ENCODE peak calls at places on chromosomes 5 and 9, in four cellular contexts. C is NCI-H2081 treated with DMSO at 0.1 percent for 48 hours, V is Calu3, B is DMS53. T is an unnamed sample.

GRCh38 chr5:169763437-169764301 is 126.6 kb downstream of the DOCK2 start:
- DNase-seq in C (no peak), V (no peak), B (no peak), T (no peak)

GRCh38 chr5:174425964-174426290 is 298.5 kb upstream of the MSX2 start:
- DNase-seq in C (no peak), V (no peak), B (no peak), T (no peak)

GRCh38 chr9:83166369-83166768 is 103.4 kb upstream of the RASEF start:
- DNase-seq in C (no peak), V (peak), B (peak), T (no peak)

GRCh38 chr9:132614324-132614723 is 31.9 kb downstream of the BARHL1 start:
- DNase-seq in C (no peak), V (no peak), B (no peak), T (no peak)

GRCh38 chr9:130143974-130144373 is 28.2 kb upstream of the NCS1 start:
- DNase-seq in C (no peak), V (no peak), B (peak), T (no peak)

GRCh38 chr9:129761901-129762359 is 9.1 kb upstream of the PTGES start:
- DNase-seq in C (no peak), V (peak), B (peak), T (peak)

GRCh38 chr5:149284501-149284900 is 12.8 kb downstream of the AFAP1L1 start:
- DNase-seq in C (no peak), V (no peak), B (no peak), T (no peak)

GRCh38 chr9:69582544-69583297 is 89.5 kb downstream of the APBA1 start:
- DNase-seq in C (no peak), V (peak), B (peak), T (no peak)

GRCh38 chr5:173829826-173830225 is 58.3 kb upstream of the CPEB4 start:
- DNase-seq in C (no peak), V (no peak), B (peak), T (no peak)

T was measured in hepatic stellate cell.